ENCODE peak calls at places on chromosomes 1 and 21, in five cellular contexts. E is body of pancreas; H is Panc1; R is CD8-positive, alpha-beta memory T cell; W is thoracic aorta. I is an unnamed sample.
A peak's percentile ranks its signal among the peaks of the same experiment; 100 is the strongest.

GRCh38 chr21:31623664-31624063 is 35.8 kb upstream of the SOD1 start:
- DNase-seq in E (no peak), H (no peak), R (no peak), W (no peak), I (no peak)

GRCh38 chr1:33055210-33055991 is 18.7 kb upstream of the AK2 start:
- DNase-seq in E (peak; percentile 85), H (peak; percentile 85), R (no peak), W (peak; percentile 24), I (peak; percentile 45)

GRCh38 chr21:41960386-41960785 is 6.6 kb upstream of the C2CD2 start:
- DNase-seq in E (no peak), H (no peak), R (no peak), W (no peak), I (no peak)

GRCh38 chr1:227776277-227776676 is 39.2 kb upstream of the PRSS38 start:
- DNase-seq in E (no peak), H (no peak), R (no peak), W (no peak), I (no peak)

GRCh38 chr1:3440711-3441389 is 13.6 kb upstream of the ARHGEF16 start:
- DNase-seq in E (no peak), H (no peak), R (no peak), W (no peak), I (no peak)

GRCh38 chr1:109904105-109904817 is 6.4 kb upstream of the CSF1 start:
- DNase-seq in E (peak; percentile 34), H (no peak), R (no peak), W (no peak), I (no peak)

GRCh38 chr1:51998007-51998406 is 7.5 kb upstream of the RAB3B start:
- DNase-seq in E (no peak), H (no peak), R (no peak), W (no peak), I (no peak)

GRCh38 chr1:180194048-180194425 is 36.0 kb upstream of the LHX4 start:
- DNase-seq in E (no peak), H (no peak), R (no peak), W (no peak), I (no peak)

GRCh38 chr1:183025782-183026774 is 2.9 kb downstream of the LAMC1 start:
- DNase-seq in E (no peak), H (no peak), R (no peak), W (no peak), I (no peak)

GRCh38 chr1:171805395-171806115 is 24.1 kb downstream of the METTL13 start:
- DNase-seq in E (no peak), H (no peak), R (no peak), W (no peak), I (no peak)
- H3K4me3 ChIP-seq in E (no peak overlapping the region), H (no peak overlapping the region), R (peak overlapping the region; percentile 4), W (peak overlapping the region; percentile 59), I (no peak overlapping the region)

DNA sequence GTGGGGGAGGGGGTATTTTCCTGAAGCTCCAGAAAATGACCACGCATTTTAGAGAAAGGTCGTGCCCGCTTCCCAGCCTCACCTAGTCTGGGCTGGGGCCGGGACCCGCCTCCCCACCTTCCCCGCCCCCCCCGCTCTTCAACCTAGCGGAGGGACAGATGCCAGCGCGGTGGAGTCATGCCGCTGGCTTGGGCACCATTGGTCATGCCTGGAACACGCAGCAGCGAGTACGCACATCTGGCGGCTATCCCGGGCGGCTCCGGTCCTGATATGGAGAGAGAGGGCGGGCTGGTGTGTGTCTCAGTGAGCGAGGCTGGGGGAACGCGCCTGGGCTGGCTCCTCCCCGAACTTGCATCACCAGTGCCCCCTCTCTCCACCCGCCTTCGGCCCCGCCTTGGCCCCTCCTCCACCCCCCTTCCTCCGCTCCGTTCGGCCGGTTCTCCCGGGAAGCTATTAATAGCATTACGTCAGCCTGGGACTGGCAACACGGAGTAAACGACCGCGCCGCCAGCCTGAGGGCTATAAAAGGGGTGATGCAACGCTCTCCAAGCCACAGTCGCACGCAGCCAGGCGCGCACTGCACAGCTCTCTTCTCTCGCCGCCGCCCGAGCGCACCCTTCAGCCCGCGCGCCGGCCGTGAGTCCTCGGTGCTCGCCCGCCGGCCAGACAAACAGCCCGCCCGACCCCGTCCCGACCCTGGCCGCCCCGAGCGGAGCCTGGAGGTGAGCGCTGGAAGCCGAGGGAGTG is at the start of gene ATF3:
- DNase-seq in E (peak; percentile 100), H (peak; percentile 96), R (peak; percentile 92), W (peak; percentile 100), I (peak; percentile 60)
- H3K4me1 ChIP-seq in E (peaks cover 52% of the 10 kb centered on the region), H (peaks cover 20% of the 10 kb centered on the region), R (peaks cover 26% of the 10 kb centered on the region), W (peaks cover 9% of the 10 kb centered on the region), I (peaks cover 29% of the 10 kb centered on the region)

DNA sequence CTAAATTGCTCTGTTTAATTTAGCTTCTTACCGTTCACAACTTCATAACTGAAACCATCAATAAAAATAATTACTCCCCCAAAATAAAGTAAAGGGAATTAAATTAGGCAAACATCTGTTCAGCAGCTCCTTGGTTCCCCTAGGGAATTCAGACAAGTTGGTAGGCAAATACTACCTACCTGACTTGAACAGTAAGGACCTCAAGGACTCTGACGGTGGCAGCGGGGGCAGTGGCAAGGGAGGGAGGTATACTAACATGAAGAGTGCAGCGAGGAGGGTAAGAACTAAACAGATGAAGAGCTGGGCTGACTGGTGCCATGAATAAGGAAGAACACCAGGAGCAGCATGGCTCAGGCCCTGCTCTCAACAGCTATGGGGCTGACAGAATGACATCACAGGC is 33.2 kb downstream of the MTOR start:
- DNase-seq in E (no peak), H (no peak), R (no peak), W (no peak), I (no peak)
- H3K36me3 ChIP-seq in E (peaks cover 49% of the 10 kb centered on the region), H (peaks cover 54% of the 10 kb centered on the region), R (peaks cover 53% of the 10 kb centered on the region), W (peaks cover 57% of the 10 kb centered on the region), I (peaks cover 62% of the 10 kb centered on the region)

GRCh38 chr1:115099693-115100050 is 10.4 kb upstream of the TSPAN2 start:
- DNase-seq in E (no peak), H (no peak), R (no peak), W (no peak), I (no peak)
- H3K4me3 ChIP-seq in E (no peak overlapping the region), H (peak overlapping the region; percentile 27), R (peak overlapping the region; percentile 67), W (peak overlapping the region; percentile 71), I (peak overlapping the region; percentile 58)

GRCh38 chr1:24763671-24764070 is 18.4 kb downstream of the CLIC4 start:
- DNase-seq in E (no peak), H (no peak), R (no peak), W (no peak), I (no peak)

GRCh38 chr1:24764439-24764838 is 19.2 kb downstream of the CLIC4 start:
- DNase-seq in E (no peak), H (no peak), R (no peak), W (no peak), I (no peak)

GRCh38 chr1:24764848-24765247 is 19.6 kb downstream of the CLIC4 start:
- DNase-seq in E (no peak), H (no peak), R (no peak), W (no peak), I (no peak)

GRCh38 chr1:24767351-24767750 is 22.1 kb downstream of the CLIC4 start:
- DNase-seq in E (peak; percentile 15), H (no peak), R (no peak), W (no peak), I (no peak)

GRCh38 chr1:24765308-24765988 is 20.2 kb downstream of the CLIC4 start:
- DNase-seq in E (peak; percentile 29), H (no peak), R (no peak), W (no peak), I (no peak)
- H3K4me1 ChIP-seq in E (peaks cover 36% of the 10 kb centered on the region), H (peaks cover 22% of the 10 kb centered on the region), R (no peaks in the 10 kb centered on the region), W (peaks cover 66% of the 10 kb centered on the region), I (no peaks in the 10 kb centered on the region)

GRCh38 chr1:27885620-27886352 is 13.4 kb downstream of the THEMIS2 start:
- DNase-seq in E (peak; percentile 51), H (no peak), R (no peak), W (no peak), I (no peak)

GRCh38 chr1:27882543-27882903 is 10.2 kb downstream of the THEMIS2 start:
- DNase-seq in E (no peak), H (no peak), R (no peak), W (no peak), I (no peak)

GRCh38 chr1:27885114-27885528 is 12.8 kb downstream of the THEMIS2 start:
- DNase-seq in E (peak; percentile 49), H (no peak), R (no peak), W (no peak), I (no peak)

GRCh38 chr1:27883536-27884181 is 11.3 kb downstream of the THEMIS2 start:
- DNase-seq in E (no peak), H (no peak), R (no peak), W (no peak), I (no peak)

GRCh38 chr1:27884182-27884954 is 12.0 kb downstream of the THEMIS2 start:
- DNase-seq in E (peak; percentile 44), H (no peak), R (no peak), W (no peak), I (no peak)
- H3K36me3 ChIP-seq in E (no peaks in the 10 kb centered on the region), H (no peaks in the 10 kb centered on the region), R (peaks cover 23% of the 10 kb centered on the region), W (peaks cover 4% of the 10 kb centered on the region), I (peaks cover 55% of the 10 kb centered on the region)

I was measured in CD4-positive, alpha-beta memory T cell.